ENCODE peak calls at places on chromosome 11, in ten cellular contexts. N is skeletal muscle cell; U is ascending aorta; X is stimulated activated CD8-positive, alpha-beta memory T cell treated with anti-CD3 and anti-CD28 coated beads, Interleukin-7, amount 100 ng/mL, for 1 hour; D is HTR-8/SVneo; K is RKO; C is activated CD4-positive, alpha-beta T cell treated with anti-CD3 and anti-CD28 coated beads for 24 hours; M is HuH-7; S is lung; G is upper lobe of right lung. Y is an unnamed sample.

GRCh38 chr11:10453261-10453660 is 1.8 kb upstream of the AMPD3 start:
- DNase-seq in N (no peak), U (no peak), X (no peak), D (no peak), K (no peak), C (no peak), M (no peak), S (no peak), G (no peak), Y (no peak)

GRCh38 chr11:33490842-33491370 is 209.7 kb downstream of the C11orf91 start:
- DNase-seq in N (no peak), U (no peak), X (no peak), D (no peak), K (no peak), C (no peak), M (no peak), S (no peak), G (no peak), Y (no peak)

GRCh38 chr11:68040957-68041591 is 2.2 kb downstream of the TCIRG1 start:
- DNase-seq in N (no peak), U (no peak), X (no peak), D (no peak), K (no peak), C (no peak), M (no peak), S (no peak), G (peak), Y (no peak)

GRCh38 chr11:11611381-11611780 is 10.4 kb downstream of the GALNT18 start:
- DNase-seq in N (no peak), U (no peak), X (no peak), D (no peak), K (no peak), C (no peak), M (no peak), S (no peak), G (no peak), Y (no peak)

GRCh38 chr11:1992111-1992510 is 5.5 kb downstream of the H19 start:
- DNase-seq in N (no peak), U (no peak), X (no peak), D (no peak), K (no peak), C (no peak), M (no peak), S (no peak), G (no peak), Y (no peak)

GRCh38 chr11:64656797-64657196 is 65.8 kb downstream of the SLC22A12 start:
- DNase-seq in N (no peak), U (peak), X (no peak), D (no peak), K (no peak), C (no peak), M (peak), S (no peak), G (no peak), Y (no peak)

GRCh38 chr11:104338186-104338585 is 174.2 kb upstream of the PDGFD start:
- DNase-seq in N (no peak), U (no peak), X (no peak), D (no peak), K (no peak), C (no peak), M (no peak), S (no peak), G (no peak), Y (no peak)

GRCh38 chr11:29957406-29957805 is 59.4 kb downstream of the KCNA4 start:
- DNase-seq in N (peak), U (no peak), X (no peak), D (no peak), K (no peak), C (no peak), M (no peak), S (no peak), G (no peak), Y (no peak)

GRCh38 chr11:36153581-36153980 is 135.6 kb downstream of the COMMD9 start:
- DNase-seq in N (no peak), U (no peak), X (no peak), D (no peak), K (no peak), C (no peak), M (no peak), S (no peak), G (no peak), Y (no peak)

GRCh38 chr11:65429069-65429681 is 6.6 kb downstream of the NEAT1 start:
- DNase-seq in N (no peak), U (peak), X (no peak), D (no peak), K (peak), C (no peak), M (no peak), S (no peak), G (no peak), Y (no peak)

GRCh38 chr11:71940561-71941219 is 11.8 kb downstream of the RNF121 start:
- DNase-seq in N (no peak), U (no peak), X (no peak), D (no peak), K (no peak), C (no peak), M (no peak), S (no peak), G (no peak), Y (no peak)

GRCh38 chr11:32366671-32367070 is 68.7 kb downstream of the WT1 start:
- DNase-seq in N (no peak), U (no peak), X (no peak), D (peak), K (no peak), C (no peak), M (no peak), S (no peak), G (no peak), Y (no peak)

GRCh38 chr11:117223741-117224685 is 7.9 kb downstream of the PCSK7 start:
- DNase-seq in N (no peak), U (peak), X (no peak), D (no peak), K (no peak), C (no peak), M (no peak), S (no peak), G (no peak), Y (no peak)

GRCh38 chr11:74257934-74258553 is 53.4 kb downstream of the P4HA3 start:
- DNase-seq in N (peak), U (peak), X (no peak), D (no peak), K (no peak), C (no peak), M (no peak), S (peak), G (no peak), Y (no peak)

Y was measured in NCI-H1048.